ENCODE peak calls at places on chromosomes 16 and 17, in five cellular contexts. W is NCI-H345; C is epithelial cell of prostate; M is effector CD4-positive, alpha-beta T cell; T is HFF-Myc. L is an unnamed sample.

GRCh38 chr17:76601042-76601441 is 15.4 kb upstream of the ST6GALNAC2 start:
- DNase-seq in W (no peak), C (no peak), M (no peak), T (no peak), L (no peak)

GRCh38 chr16:76268824-76269223 is 8.4 kb upstream of the CNTNAP4 start:
- DNase-seq in W (no peak), C (no peak), M (no peak), T (no peak), L (no peak)

GRCh38 chr16:65572156-65572555 is 450.3 kb upstream of the CDH11 start:
- DNase-seq in W (no peak), C (peak), M (no peak), T (peak), L (no peak)

GRCh38 chr16:15796885-15797284 is 59.9 kb downstream of the MYH11 start:
- DNase-seq in W (no peak), C (no peak), M (no peak), T (no peak), L (no peak)

GRCh38 chr16:59192551-59193199 is 458.6 kb upstream of the GOT2 start:
- DNase-seq in W (no peak), C (no peak), M (no peak), T (no peak), L (no peak)

GRCh38 chr16:4372578-4373355 is 1.1 kb downstream of the VASN start:
- DNase-seq in W (peak), C (no peak), M (no peak), T (no peak), L (no peak)

GRCh38 chr17:52170963-52171572 is 12.6 kb upstream of the CA10 start:
- DNase-seq in W (peak), C (no peak), M (no peak), T (no peak), L (no peak)

GRCh38 chr16:70598937-70599503 is 47.3 kb upstream of the IL34 start:
- DNase-seq in W (no peak), C (no peak), M (no peak), T (no peak), L (no peak)

GRCh38 chr16:89641719-89642187 is 15.8 kb downstream of the CHMP1A start:
- DNase-seq in W (no peak), C (no peak), M (no peak), T (no peak), L (no peak)

GRCh38 chr17:57999496-58000017 is 7.5 kb downstream of the SRSF1 start:
- DNase-seq in W (peak), C (no peak), M (peak), T (no peak), L (peak)

GRCh38 chr16:54462151-54462651 is 175.6 kb upstream of the IRX3 start:
- DNase-seq in W (no peak), C (no peak), M (no peak), T (no peak), L (no peak)

GRCh38 chr17:38969281-38969680 is 2.1 kb upstream of the FBXO47 start:
- DNase-seq in W (no peak), C (no peak), M (no peak), T (no peak), L (no peak)

GRCh38 chr17:6666077-6666521 is 14.5 kb downstream of the C17orf100 start:
- DNase-seq in W (peak), C (no peak), M (peak), T (peak), L (peak)

GRCh38 chr17:65564793-65565192 is 3.3 kb upstream of the AXIN2 start:
- DNase-seq in W (peak), C (no peak), M (no peak), T (no peak), L (no peak)

GRCh38 chr16:17161034-17161433 is 309.7 kb downstream of the XYLT1 start:
- DNase-seq in W (no peak), C (no peak), M (no peak), T (no peak), L (no peak)

GRCh38 chr16:75218256-75219076 is at the start of gene CTRB1:
- DNase-seq in W (no peak), C (no peak), M (no peak), T (no peak), L (no peak)

GRCh38 chr16:31265329-31266245 is 5.8 kb downstream of the ITGAM start:
- DNase-seq in W (no peak), C (peak), M (peak), T (no peak), L (no peak)

GRCh38 chr17:13638855-13639458 is 37.2 kb upstream of the HS3ST3A1 start:
- DNase-seq in W (no peak), C (no peak), M (no peak), T (no peak), L (no peak)

L was measured in AG04450.